ENCODE peak calls at places on chromosomes 16 and 17, in six cellular contexts. U is LHCN-M2; I is neural progenitor cell; Y is activated naive CD4-positive, alpha-beta T cell; N is renal cortical epithelial cell; G is activated naive CD8-positive, alpha-beta T cell treated with anti-CD3 and anti-CD28 coated beads for 36 hours. Q is an unnamed sample.

GRCh38 chr16:20905576-20905975 is 5.0 kb downstream of the LYRM1 start:
- DNase-seq in U (no peak), I (no peak), Y (no peak), N (no peak), G (no peak), Q (peak; percentile 56)

GRCh38 chr17:78330570-78331224 is 29.2 kb downstream of the SOCS3 start:
- DNase-seq in U (no peak), I (no peak), Y (no peak), N (peak; percentile 71), G (no peak), Q (no peak)

GRCh38 chr16:8096211-8096610 is 494.1 kb downstream of the TMEM114 start:
- DNase-seq in U (no peak), I (no peak), Y (no peak), N (no peak), G (no peak), Q (no peak)

GRCh38 chr16:50602126-50602525 is 53.9 kb downstream of the NKD1 start:
- DNase-seq in U (no peak), I (no peak), Y (no peak), N (no peak), G (no peak), Q (no peak)

GRCh38 chr17:1533649-1534325 is 17.4 kb upstream of the INPP5K start:
- DNase-seq in U (no peak), I (no peak), Y (no peak), N (no peak), G (no peak), Q (no peak)

GRCh38 chr16:81810361-81810760 is 31.3 kb downstream of the PLCG2 start:
- DNase-seq in U (no peak), I (no peak), Y (no peak), N (no peak), G (no peak), Q (no peak)

GRCh38 chr16:25693621-25694020 is 1.9 kb downstream of the HS3ST4 start:
- DNase-seq in U (no peak), I (peak; percentile 28), Y (no peak), N (no peak), G (no peak), Q (no peak)

GRCh38 chr16:85384831-85385462 is 228.2 kb upstream of the GSE1 start:
- DNase-seq in U (no peak), I (no peak), Y (no peak), N (no peak), G (no peak), Q (no peak)

GRCh38 chr17:43615330-43615729 is 46.4 kb downstream of the MEOX1 start:
- DNase-seq in U (no peak), I (no peak), Y (no peak), N (no peak), G (no peak), Q (peak; percentile 61)

GRCh38 chr16:84315422-84315821 is 20.7 kb downstream of the WFDC1 start:
- DNase-seq in U (no peak), I (no peak), Y (no peak), N (peak; percentile 63), G (no peak), Q (peak; percentile 41)